ENCODE peak calls at places on chromosomes 12 and 14, in seven cellular contexts. Q is left ventricle myocardium inferior; P is IMR-90; C is GM23338; I is fibroblast of mammary gland; B is CD8-positive, alpha-beta T cell; A is dorsolateral prefrontal cortex. F is an unnamed sample.
A peak's percentile ranks its signal among the peaks of the same experiment; 100 is the strongest.

GRCh38 chr14:50059773-50060629 is 56.4 kb downstream of the VCPKMT start:
- DNase-seq in Q (no peak), P (no peak), C (no peak), I (no peak), B (no peak), A (no peak), F (no peak)

GRCh38 chr12:6635856-6636521 is at the start of gene LPAR5:
- DNase-seq in Q (no peak), P (no peak), C (peak; percentile 58), I (peak; percentile 29), B (peak; percentile 26), A (no peak), F (peak; percentile 20)

GRCh38 chr12:130916251-130916911 is 37.3 kb upstream of the ADGRD1 start:
- DNase-seq in Q (peak; percentile 42), P (peak; percentile 28), C (peak; percentile 85), I (peak; percentile 60), B (no peak), A (peak; percentile 47), F (peak; percentile 61)

GRCh38 chr12:13433768-13434167 is 237.2 kb downstream of the EMP1 start:
- DNase-seq in Q (no peak), P (no peak), C (no peak), I (no peak), B (no peak), A (no peak), F (no peak)

GRCh38 chr14:74257078-74257987 is 18.1 kb downstream of the VSX2 start:
- DNase-seq in Q (peak; percentile 31), P (peak; percentile 8), C (peak; percentile 78), I (peak; percentile 16), B (peak; percentile 51), A (no peak), F (peak; percentile 8)

GRCh38 chr14:83556746-83557460 is 1973.0 kb upstream of the FLRT2 start:
- DNase-seq in Q (no peak), P (peak; percentile 91), C (no peak), I (peak; percentile 71), B (no peak), A (no peak), F (no peak)

GRCh38 chr14:76386922-76387782 is 11.2 kb downstream of the ESRRB start:
- DNase-seq in Q (peak; percentile 47), P (peak; percentile 51), C (peak; percentile 89), I (peak; percentile 57), B (peak; percentile 25), A (peak; percentile 62), F (peak; percentile 59)

GRCh38 chr14:75877292-75877691 is 104.5 kb downstream of the TGFB3 start:
- DNase-seq in Q (no peak), P (peak; percentile 97), C (no peak), I (peak; percentile 99), B (no peak), A (no peak), F (peak; percentile 86)

GRCh38 chr12:92138144-92138543 is 7.5 kb downstream of the BTG1 start:
- DNase-seq in Q (no peak), P (no peak), C (no peak), I (no peak), B (no peak), A (no peak), F (no peak)
- H3K4me3 ChIP-seq in Q (peak overlapping the region; percentile 97), P (peak overlapping the region; percentile 15), C (peak overlapping the region; percentile 78), I (no peak overlapping the region), B (peak overlapping the region; percentile 66), A (no peak overlapping the region), F (no peak overlapping the region)

GRCh38 chr14:61754627-61755381 is 7.4 kb upstream of the SNAPC1 start:
- DNase-seq in Q (no peak), P (peak; percentile 65), C (peak; percentile 46), I (peak; percentile 43), B (no peak), A (no peak), F (peak; percentile 70)

GRCh38 chr14:61752626-61753025 is 9.6 kb upstream of the SNAPC1 start:
- DNase-seq in Q (no peak), P (peak; percentile 61), C (no peak), I (no peak), B (no peak), A (no peak), F (no peak)

GRCh38 chr14:61751475-61751989 is 10.7 kb upstream of the SNAPC1 start:
- DNase-seq in Q (no peak), P (no peak), C (no peak), I (no peak), B (no peak), A (no peak), F (no peak)

GRCh38 chr14:61756135-61756534 is 6.1 kb upstream of the SNAPC1 start:
- DNase-seq in Q (no peak), P (no peak), C (no peak), I (no peak), B (no peak), A (no peak), F (no peak)

DNA sequence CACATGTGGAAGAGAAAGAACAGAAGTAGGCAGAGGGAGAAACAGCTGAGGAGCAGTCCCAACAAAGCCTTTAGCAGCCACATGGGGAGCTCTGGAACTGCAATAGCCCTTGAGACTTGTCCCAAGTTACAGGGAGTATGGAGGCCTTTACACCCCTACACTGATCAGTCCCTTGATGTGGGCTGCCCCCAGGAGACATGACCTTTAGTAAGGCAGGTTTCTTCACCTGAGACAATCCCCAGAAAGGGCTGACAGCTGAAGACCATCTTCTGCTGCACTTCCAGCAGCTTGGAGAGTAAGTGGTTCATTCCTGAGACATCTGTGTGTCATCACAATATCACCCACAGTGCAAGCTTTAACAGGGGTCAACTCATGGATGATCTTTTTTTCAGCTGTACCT is 8.6 kb upstream of the SNAPC1 start:
- DNase-seq in Q (no peak), P (peak; percentile 42), C (peak; percentile 55), I (peak; percentile 46), B (no peak), A (no peak), F (peak; percentile 36)
- TF ChIP-seq CTCF in Q (no peak), P (no peak), C (peak; percentile 38), I (peak; percentile 27), B (no peak), A (no peak), F (peak; percentile 26)

DNA sequence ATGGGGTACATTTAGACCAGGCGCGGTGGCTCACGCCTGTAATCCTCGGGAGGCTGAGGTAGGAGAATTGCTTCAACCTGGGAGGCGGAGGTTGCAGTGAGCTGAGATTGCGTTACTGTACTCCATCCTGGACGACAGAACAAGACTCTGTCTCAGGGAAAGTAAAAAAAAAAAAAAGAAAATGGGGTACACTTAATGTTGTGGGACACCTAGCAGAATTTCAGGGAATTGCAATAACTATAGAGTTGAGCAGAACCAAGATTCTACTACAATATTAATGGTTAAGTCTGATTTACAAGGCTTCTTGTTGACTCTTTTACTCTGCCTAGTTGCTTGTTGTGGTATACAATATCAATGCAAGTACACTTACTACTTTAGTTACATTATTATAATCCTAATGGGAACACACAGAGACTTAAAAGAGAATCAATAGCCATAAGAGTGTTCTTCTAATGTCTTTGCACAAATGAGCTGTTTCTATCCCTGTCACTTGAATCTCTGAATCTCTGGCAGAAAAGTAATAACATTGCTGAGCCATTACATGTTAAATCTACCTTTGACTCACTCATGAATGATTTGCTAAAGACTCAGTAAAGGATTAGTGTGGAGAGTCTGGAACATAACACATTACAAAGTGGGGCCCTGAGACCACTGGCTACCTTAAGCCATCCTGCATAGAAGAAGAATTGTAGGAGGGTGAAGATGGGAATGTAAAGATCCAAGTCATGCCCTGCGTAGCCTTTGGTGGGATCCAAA is 22.7 kb downstream of the BEST3 start:
- DNase-seq in Q (no peak), P (peak; percentile 18), C (peak; percentile 34), I (no peak), B (no peak), A (no peak), F (no peak)
- H3K4me3 ChIP-seq in Q (no peak overlapping the region), P (no peak overlapping the region), C (no peak overlapping the region), I (no peak overlapping the region), B (no peak overlapping the region), A (no peak overlapping the region), F (no peak overlapping the region)

GRCh38 chr14:31677630-31678029 is 116.4 kb downstream of the NUBPL start:
- DNase-seq in Q (no peak), P (no peak), C (no peak), I (no peak), B (no peak), A (no peak), F (no peak)
- TF ChIP-seq CTCF in Q (no peak), P (no peak), C (no peak), I (no peak), B (no peak), A (no peak), F (no peak)

GRCh38 chr14:23153891-23154796 is 29.3 kb downstream of the SLC7A8 start:
- DNase-seq in Q (peak; percentile 92), P (no peak), C (peak; percentile 87), I (peak; percentile 93), B (no peak), A (peak; percentile 33), F (peak; percentile 92)
- H3K4me3 ChIP-seq in Q (peak overlapping the region; percentile 60), P (no peak overlapping the region), C (no peak overlapping the region), I (peak overlapping the region; percentile 38), B (no peak overlapping the region), A (no peak overlapping the region), F (peak overlapping the region; percentile 65)

GRCh38 chr12:11545438-11546330 is 103.8 kb upstream of the ETV6 start:
- DNase-seq in Q (no peak), P (no peak), C (peak; percentile 30), I (no peak), B (peak; percentile 33), A (no peak), F (no peak)
- TF ChIP-seq CTCF in Q (no peak), P (no peak), C (no peak), I (no peak), B (peak; percentile 35), A (no peak), F (no peak)

DNA sequence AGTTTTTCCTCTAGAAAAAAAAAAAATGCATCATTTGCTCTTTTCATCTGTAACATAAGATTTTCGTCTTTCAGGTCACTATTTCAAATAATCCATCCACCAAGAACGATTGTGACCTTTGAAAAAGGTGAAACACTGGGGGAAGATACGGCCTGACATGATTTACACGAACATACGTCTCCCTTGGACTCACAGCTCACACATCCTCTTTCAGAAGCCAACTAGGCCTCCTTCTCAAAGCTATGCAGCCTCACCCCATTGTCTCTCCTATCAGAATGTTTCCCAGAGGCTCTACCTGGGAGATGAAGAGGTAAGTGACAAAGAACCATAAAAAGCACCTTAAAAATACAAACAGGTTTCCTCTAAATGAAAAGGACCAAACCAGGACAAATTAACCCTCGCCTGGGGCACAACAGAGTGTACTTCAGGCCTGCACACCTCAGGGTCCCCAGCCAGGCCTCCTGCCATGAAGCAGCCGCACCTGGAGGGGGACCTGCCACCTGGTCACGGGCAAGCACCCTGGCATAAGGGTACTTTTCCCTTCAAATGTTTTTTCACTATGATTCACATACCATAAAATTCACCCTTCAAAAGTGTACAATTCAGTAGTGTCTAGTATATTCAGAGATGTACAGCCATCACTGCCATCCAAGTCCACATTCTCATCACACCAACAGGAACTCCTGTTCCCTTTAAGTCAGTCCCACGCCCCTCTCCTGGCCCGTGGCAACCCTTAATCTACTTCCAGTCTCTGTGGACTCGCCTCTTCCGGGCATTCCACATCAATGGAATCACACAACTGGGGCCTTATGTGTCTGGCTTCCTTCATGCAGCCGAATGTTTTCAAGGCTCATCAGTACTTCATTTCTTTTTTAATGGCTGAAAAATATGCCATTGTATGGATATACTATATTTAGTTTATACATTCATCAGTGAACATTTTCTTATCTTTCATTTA is 5.4 kb downstream of the SLC15A4 start:
- DNase-seq in Q (no peak), P (peak; percentile 43), C (no peak), I (peak; percentile 71), B (no peak), A (no peak), F (peak; percentile 72)
- H3K4me3 ChIP-seq in Q (peak overlapping the region; percentile 1), P (no peak overlapping the region), C (no peak overlapping the region), I (no peak overlapping the region), B (no peak overlapping the region), A (no peak overlapping the region), F (no peak overlapping the region)

F was measured in AG10803.